ENCODE peak calls at places on chromosomes 12 and 14, in four cellular contexts. D is GM12892, I is stomach, G is breast epithelium. Z is an unnamed sample.
A peak's percentile ranks its signal among the peaks of the same experiment; 100 is the strongest.

GRCh38 chr12:6391013-6391412 is 7.1 kb downstream of the LTBR start:
- DNase-seq in I (no peak), G (no peak), D (no peak), Z (no peak)

GRCh38 chr12:110279561-110279960 is 1.5 kb upstream of the ATP2A2 start:
- DNase-seq in I (no peak), D (no peak), G (no peak), Z (no peak)

GRCh38 chr14:100875126-100875525 is 28.4 kb downstream of the RTL1 start:
- DNase-seq in G (no peak), I (no peak), D (no peak), Z (no peak)

GRCh38 chr12:30134229-30134628 is 350.5 kb upstream of the TMTC1 start:
- DNase-seq in I (no peak), D (no peak), G (no peak), Z (no peak)

GRCh38 chr12:47943492-47944359 is 19.7 kb upstream of the TMEM106C start:
- DNase-seq in I (no peak), D (no peak), G (peak; percentile 81), Z (no peak)

GRCh38 chr12:14270392-14270791 is 95.1 kb upstream of the ATF7IP start:
- DNase-seq in D (no peak), G (no peak), I (no peak), Z (no peak)

GRCh38 chr12:29762637-29763300 is 21.0 kb downstream of the TMTC1 start:
- DNase-seq in D (no peak), I (no peak), G (no peak), Z (no peak)

GRCh38 chr12:50003595-50003994 is 21.7 kb downstream of the RACGAP1 start:
- DNase-seq in D (no peak), G (no peak), I (no peak), Z (no peak)

GRCh38 chr14:63542231-63542999 is 762 bp downstream of the PPP2R5E start:
- DNase-seq in I (no peak), G (peak; percentile 54), D (peak; percentile 15), Z (no peak)

DNA sequence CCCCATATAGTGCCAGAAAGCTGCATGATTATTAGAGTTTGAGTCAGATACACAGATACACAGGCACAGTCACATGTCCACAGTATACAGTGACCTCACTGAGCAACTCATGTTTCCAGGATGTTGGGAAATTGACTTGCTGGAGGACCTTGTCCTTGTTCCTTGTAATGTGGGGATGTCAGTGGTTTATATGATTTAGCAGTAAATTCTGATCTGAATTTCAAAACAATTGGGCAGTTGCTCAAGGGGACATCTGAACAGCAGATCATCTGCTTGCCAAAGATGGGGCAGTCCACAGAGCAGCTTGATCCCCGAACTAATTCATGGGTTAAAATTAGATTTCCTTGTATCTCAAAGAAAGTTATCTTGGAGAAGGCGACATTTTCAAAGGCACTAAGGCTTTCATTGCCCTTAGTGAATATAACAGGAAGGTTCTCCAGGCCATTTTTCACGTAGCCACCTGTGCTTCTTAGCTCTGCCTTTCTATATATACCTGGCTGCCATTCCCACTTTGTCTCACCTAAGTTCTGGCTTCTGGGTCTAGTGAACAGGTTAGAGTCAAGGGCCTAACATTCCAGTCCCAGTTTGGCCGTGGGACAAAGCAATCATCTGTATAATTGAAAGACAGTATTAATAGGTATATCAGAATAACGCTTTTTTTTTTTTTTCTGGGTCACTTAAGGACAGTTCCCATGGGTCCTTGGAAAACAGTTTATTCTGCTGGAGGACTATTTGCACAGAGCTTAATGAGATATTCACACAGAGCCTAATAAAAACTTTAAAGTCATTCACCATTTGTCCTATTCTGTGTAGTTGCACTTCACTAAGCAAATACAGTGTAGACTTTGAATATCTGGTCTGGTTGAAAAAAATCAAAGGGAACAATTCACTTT is 64.9 kb upstream of the STRN3 start:
- DNase-seq in G (no peak), I (no peak), D (no peak), Z (no peak)
- TF ChIP-seq POLR2AphosphoS5 in G (no peak), I (peak; percentile 85), D (no peak), Z (no peak)

DNA sequence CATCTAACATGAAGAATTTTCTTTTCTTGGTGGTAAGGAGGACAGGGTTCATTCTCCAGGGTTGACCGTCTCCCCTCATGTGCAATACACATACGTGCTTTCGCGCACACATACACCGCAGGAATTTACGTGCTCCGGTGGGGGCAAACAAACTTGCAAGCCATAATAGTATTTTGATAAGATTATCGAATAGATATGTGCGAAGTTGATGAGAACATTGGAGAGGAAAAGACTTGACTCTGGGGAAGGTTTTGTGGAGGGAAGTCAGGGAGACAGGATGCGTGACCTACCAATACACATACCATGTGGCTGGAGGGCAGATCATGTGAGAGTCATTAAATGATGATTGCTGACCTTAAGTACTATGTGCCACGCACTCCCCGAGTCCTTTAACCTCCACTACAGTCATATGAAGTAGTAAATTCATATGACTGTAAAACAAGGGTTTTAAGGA is 876 bp downstream of the RAD51B start:
- DNase-seq in I (no peak), G (no peak), D (no peak), Z (no peak)
- TF ChIP-seq POLR2A in I (no peak), G (no peak), D (no peak), Z (no peak)

GRCh38 chr14:75402867-75403413 is 24.9 kb upstream of the JDP2 start:
- DNase-seq in G (no peak), I (no peak), D (no peak), Z (no peak)

GRCh38 chr14:75401356-75401755 is 26.5 kb upstream of the JDP2 start:
- DNase-seq in G (no peak), D (no peak), I (no peak), Z (no peak)

GRCh38 chr14:75404843-75405242 is 23.0 kb upstream of the JDP2 start:
- DNase-seq in I (no peak), D (no peak), G (no peak), Z (no peak)

DNA sequence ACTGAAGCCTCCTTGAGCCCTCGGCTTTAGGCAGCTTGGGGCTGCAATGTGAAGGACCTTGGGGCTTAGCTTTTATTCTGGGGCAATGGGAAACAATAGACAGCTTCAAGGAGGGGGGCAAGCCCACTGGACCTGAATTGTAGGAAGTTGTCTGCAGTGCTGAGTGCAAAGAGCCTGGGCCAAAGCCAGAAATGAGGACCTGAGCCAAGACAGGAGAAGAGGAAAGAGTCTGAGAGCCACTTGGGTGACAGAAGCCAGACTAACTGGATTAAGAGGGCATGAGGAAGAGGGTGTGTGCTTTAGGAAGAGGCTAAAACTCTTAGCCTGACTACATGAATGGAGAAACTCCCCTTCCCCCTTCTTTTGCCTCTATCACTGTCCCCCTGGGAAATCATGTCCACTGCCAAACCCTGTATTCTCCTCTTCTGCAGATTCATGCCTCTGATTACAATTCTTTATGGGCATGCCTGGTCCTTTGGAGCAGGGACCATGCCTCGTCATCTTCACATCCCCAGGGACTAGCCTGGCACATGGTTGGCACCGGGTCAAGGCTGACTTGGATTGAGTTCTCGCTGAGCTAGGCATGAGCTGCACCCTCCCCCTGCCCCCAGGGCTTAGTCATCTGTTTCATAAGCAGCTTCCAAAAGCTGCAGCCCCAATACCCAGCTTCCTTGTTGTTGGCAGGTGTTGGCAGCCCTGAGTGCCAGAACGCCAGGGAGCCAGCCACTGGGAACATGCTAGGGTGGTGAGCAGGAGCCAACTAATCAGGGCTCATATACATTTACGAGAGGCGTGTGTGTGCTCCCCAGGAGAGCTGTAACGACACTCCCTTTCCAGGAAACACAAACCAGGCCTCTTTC is 27.8 kb upstream of the JDP2 start:
- DNase-seq in I (peak; percentile 94), D (no peak), G (peak; percentile 97), Z (no peak)
- TF ChIP-seq POLR2AphosphoS5 in I (peak; percentile 93), D (no peak), G (peak; percentile 69), Z (no peak)

GRCh38 chr12:96256672-96257361 is 62.6 kb downstream of the ELK3 start:
- DNase-seq in G (no peak), D (no peak), I (no peak), Z (no peak)
- TF ChIP-seq POLR2A in G (no peak), D (no peak), I (no peak), Z (no peak)

DNA sequence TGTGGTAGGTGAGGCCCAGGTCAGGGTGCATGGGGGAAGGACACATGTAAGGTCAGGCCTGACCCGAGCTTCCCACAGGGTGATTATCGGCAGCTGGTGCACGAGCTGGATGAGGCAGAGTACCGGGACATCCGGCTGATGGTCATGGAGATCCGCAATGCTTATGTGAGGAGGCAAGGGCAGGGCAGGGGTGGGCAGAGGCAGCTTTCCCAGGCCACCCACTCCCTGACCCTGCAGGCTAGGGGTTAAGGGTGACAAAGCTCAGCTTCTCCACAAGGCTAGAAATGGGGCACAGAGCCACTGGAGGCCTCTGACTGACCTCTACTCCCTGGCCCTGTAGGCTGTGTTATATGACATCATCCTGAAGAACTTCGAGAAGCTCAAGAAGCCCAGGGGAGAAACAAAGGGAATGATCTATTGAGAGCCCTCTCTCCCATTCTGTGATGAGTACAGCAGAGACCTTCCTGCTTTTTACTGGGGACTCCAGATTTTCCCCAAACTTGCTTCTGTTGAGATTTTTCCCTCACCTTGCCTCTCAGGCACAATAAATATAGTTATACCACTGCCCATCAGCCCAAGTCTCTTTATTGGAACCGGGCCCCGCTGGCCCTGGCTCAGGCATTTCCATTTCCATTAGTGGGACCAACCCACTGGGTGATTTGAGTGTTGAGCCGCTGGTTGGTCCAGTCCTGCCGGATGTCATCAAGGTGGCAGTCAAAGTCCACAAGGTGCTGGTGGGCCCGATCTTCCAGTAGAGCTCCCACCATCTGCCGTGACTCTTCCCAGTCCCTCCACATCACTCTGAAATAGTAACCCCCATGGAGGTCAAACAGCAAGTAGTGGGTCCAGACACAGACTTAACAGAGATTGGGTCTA is 2.6 kb downstream of the PSME1 start:
- DNase-seq in I (no peak), G (no peak), D (no peak), Z (no peak)
- TF ChIP-seq POLR2AphosphoS5 in I (no peak), G (no peak), D (no peak), Z (no peak)

GRCh38 chr14:74488788-74489397 is 4.2 kb downstream of the NPC2 start:
- DNase-seq in D (no peak), I (no peak), G (no peak), Z (no peak)

GRCh38 chr14:74495356-74495755 is 1.8 kb downstream of the ISCA2 start:
- DNase-seq in I (no peak), D (no peak), G (no peak), Z (no peak)

GRCh38 chr14:74493343-74494261 is at the start of gene ISCA2:
- DNase-seq in G (peak; percentile 100), D (peak; percentile 97), I (peak; percentile 100), Z (peak; percentile 95)

GRCh38 chr14:74491952-74492351 is 1.2 kb downstream of the NPC2 start:
- DNase-seq in G (no peak), I (no peak), D (no peak), Z (no peak)

DNA sequence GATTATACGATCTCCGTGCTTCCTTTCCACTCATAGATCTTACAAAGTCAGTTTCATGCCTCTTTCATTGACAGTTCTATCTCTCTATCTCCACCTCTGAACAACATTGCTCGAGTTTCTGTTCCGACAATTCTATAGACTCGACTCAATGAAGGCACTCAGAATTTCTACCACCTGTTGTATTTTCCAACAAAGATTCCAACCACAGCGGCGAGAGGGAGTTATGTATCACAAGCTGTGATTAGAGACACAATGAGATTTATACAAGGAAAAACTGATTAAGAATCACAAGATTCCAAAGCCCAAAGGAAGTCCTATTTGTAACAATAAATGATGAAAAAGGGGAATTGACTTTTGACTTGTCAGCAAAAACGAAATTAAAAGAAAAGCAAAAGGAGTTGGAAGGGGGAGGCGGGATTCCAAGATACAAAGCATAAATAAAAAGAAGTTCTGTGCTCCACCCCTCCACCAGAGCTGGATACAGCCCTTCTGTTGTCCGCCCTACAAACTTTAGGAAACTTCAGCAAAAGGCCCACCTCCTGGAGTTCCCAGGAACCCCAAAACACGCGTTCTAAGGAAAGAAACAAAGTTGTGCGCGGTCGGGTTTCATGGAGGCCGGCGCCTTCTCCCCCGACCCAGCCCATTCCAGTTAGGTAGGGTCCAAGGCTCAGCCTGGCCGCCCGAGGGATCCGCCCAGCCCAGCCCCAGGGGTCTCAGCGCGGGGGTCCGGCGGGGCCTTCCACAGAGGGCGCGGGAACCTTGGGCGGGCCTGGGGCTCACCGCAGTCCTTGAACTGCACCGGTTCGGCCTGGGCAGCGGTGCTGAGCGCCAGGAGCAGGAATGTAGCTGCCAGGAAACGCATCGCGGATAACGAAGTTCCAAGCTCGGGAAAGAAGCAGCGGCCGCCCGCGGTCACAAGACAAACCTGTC is at the start of gene NPC2:
- DNase-seq in D (no peak), G (no peak), I (no peak), Z (no peak)
- TF ChIP-seq POLR2A in D (no peak), G (peak; percentile 42), I (no peak), Z (no peak)